ENCODE peak calls at places on chromosomes 5 and 9, in ten cellular contexts. N is foreskin keratinocyte; A is effector memory CD4-positive, alpha-beta T cell; R is heart right ventricle; T is colonic mucosa; M is A549; B is psoas muscle; Q is upper lobe of left lung; X is H1; S is ascending aorta. Y is an unnamed sample.
A peak's percentile ranks its signal among the peaks of the same experiment; 100 is the strongest.

GRCh38 chr9:110036286-110036685 is 171.7 kb downstream of the C9orf152 start:
- DNase-seq in X (no peak), N (no peak), B (no peak), T (no peak), S (no peak), M (no peak), A (no peak), Q (no peak), R (no peak), Y (no peak)

GRCh38 chr5:176183321-176184074 is 54.7 kb upstream of the SIMC1 start:
- DNase-seq in S (no peak), N (no peak), X (no peak), T (no peak), Q (no peak), B (no peak), R (no peak), M (no peak), A (no peak), Y (no peak)

GRCh38 chr9:137235424-137236237 is 4.9 kb downstream of the SLC34A3 start:
- DNase-seq in X (no peak), N (no peak), S (no peak), R (no peak), B (no peak), T (no peak), M (no peak), A (no peak), Q (peak; percentile 82), Y (no peak)

GRCh38 chr5:10246761-10247160 is 2.9 kb downstream of the ATPSCKMT start:
- DNase-seq in T (peak; percentile 49), N (no peak), M (no peak), R (no peak), X (no peak), Q (no peak), A (no peak), B (no peak), S (no peak), Y (no peak)

GRCh38 chr5:159203351-159203750 is 6.0 kb downstream of the RNF145 start:
- DNase-seq in S (no peak), T (no peak), R (no peak), X (no peak), N (no peak), M (no peak), B (no peak), A (no peak), Q (no peak), Y (no peak)

GRCh38 chr5:16933337-16933736 is 2.8 kb downstream of the MYO10 start:
- DNase-seq in N (no peak), S (no peak), B (no peak), R (no peak), X (no peak), T (no peak), M (no peak), A (no peak), Q (no peak), Y (no peak)

GRCh38 chr5:32887390-32887789 is 176.3 kb downstream of the NPR3 start:
- DNase-seq in N (no peak), M (no peak), B (no peak), X (no peak), A (no peak), T (no peak), S (no peak), R (no peak), Q (no peak), Y (no peak)

GRCh38 chr5:68529581-68529980 is 314.0 kb downstream of the PIK3R1 start:
- DNase-seq in B (no peak), M (no peak), S (no peak), N (no peak), T (no peak), R (no peak), A (no peak), Q (no peak), X (no peak), Y (no peak)

GRCh38 chr5:172558076-172558990 is 82.7 kb upstream of the NEURL1B start:
- DNase-seq in T (no peak), R (no peak), A (no peak), Q (peak; percentile 40), B (no peak), N (no peak), X (no peak), S (no peak), M (no peak), Y (no peak)
- H3K27ac ChIP-seq in T (no peak overlapping the region), R (peak overlapping the region; percentile 80), A (no peak overlapping the region), Q (no peak overlapping the region), B (no peak overlapping the region), N (no peak overlapping the region), X (no peak overlapping the region), S (no peak overlapping the region), M (no peak overlapping the region), Y (peak overlapping the region; percentile 75)

GRCh38 chr5:89230178-89230577 is 347.2 kb upstream of the MEF2C start:
- DNase-seq in B (no peak), Q (no peak), X (no peak), A (no peak), T (no peak), R (no peak), N (no peak), M (no peak), S (no peak), Y (no peak)

GRCh38 chr5:89232139-89232603 is 349.2 kb upstream of the MEF2C start:
- DNase-seq in B (no peak), A (no peak), M (no peak), T (no peak), X (no peak), N (no peak), S (no peak), R (no peak), Q (no peak), Y (no peak)

GRCh38 chr5:89229331-89230070 is 346.5 kb upstream of the MEF2C start:
- DNase-seq in B (no peak), Q (peak; percentile 11), M (no peak), T (no peak), N (no peak), R (no peak), S (no peak), X (no peak), A (no peak), Y (no peak)

GRCh38 chr5:89233462-89233861 is 350.5 kb upstream of the MEF2C start:
- DNase-seq in A (no peak), T (no peak), B (no peak), Q (no peak), S (no peak), M (no peak), R (no peak), X (no peak), N (no peak), Y (no peak)

DNA sequence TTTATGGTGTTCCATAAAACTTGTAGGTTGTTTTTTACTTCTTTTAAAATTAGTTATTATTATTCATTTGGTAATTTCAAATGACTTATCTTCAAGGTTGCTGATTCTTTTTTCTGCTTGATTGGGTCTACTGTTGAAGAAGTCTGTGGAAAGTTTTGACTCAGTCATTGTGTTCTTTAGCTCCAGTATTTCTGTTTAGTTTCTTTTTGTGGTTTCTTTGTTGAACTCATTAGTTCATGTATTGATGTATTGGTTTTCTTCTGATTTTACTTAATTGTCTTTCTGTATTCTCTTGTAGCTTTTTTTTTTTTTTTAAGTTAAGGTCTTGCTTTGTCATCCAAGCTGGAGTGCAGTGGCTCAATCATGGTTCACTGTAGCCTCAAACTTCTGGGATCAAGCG is 345.4 kb upstream of the MEF2C start:
- DNase-seq in S (no peak), X (no peak), M (no peak), R (no peak), T (no peak), B (no peak), A (no peak), Q (no peak), N (no peak), Y (no peak)
- H3K27ac ChIP-seq in S (no peak overlapping the region), X (no peak overlapping the region), M (no peak overlapping the region), R (no peak overlapping the region), T (no peak overlapping the region), B (no peak overlapping the region), A (no peak overlapping the region), Q (no peak overlapping the region), N (no peak overlapping the region), Y (no peak overlapping the region)

DNA sequence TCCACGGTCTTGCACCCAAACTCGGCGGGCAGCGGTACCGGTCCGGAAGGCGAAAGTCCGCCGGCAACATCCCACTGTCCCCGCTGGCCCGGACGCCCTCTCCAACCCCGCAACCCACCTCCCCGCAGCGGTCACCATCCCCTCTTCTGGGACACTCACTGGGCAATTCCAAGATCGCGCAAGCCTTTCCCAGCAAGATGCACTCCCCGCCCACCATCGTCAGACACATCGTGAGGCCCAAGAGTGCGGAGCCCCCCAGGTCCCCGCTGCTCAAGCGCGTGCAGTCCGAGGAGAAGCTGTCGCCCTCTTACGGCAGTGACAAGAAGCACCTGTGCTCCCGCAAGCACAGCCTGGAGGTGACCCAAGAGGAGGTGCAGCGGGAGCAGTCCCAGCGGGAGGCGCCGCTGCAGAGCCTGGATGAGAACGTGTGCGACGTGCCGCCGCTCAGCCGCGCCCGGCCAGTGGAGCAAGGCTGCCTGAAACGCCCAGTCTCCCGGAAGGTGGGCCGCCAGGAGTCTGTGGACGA is 33.3 kb downstream of the CD180 start:
- DNase-seq in M (no peak), B (no peak), S (no peak), Q (peak; percentile 76), T (no peak), X (no peak), R (no peak), A (no peak), N (no peak), Y (no peak)
- H3K27ac ChIP-seq in M (no peak overlapping the region), B (no peak overlapping the region), S (no peak overlapping the region), Q (no peak overlapping the region), T (no peak overlapping the region), X (no peak overlapping the region), R (no peak overlapping the region), A (peak overlapping the region; percentile 34), N (no peak overlapping the region), Y (no peak overlapping the region)

GRCh38 chr9:71768388-71769174 is at the start of gene CEMIP2:
- DNase-seq in X (no peak), N (peak; percentile 92), S (peak; percentile 44), Q (peak; percentile 98), T (peak; percentile 91), R (peak; percentile 91), A (peak; percentile 82), B (peak; percentile 89), M (peak; percentile 60), Y (peak; percentile 75)

GRCh38 chr9:71765693-71766092 is 2.6 kb downstream of the CEMIP2 start:
- DNase-seq in N (peak; percentile 80), T (peak; percentile 26), S (no peak), X (no peak), Q (no peak), R (no peak), A (no peak), B (no peak), M (no peak), Y (no peak)

GRCh38 chr9:71766663-71767062 is 1.6 kb downstream of the CEMIP2 start:
- DNase-seq in S (no peak), Q (no peak), N (no peak), A (no peak), B (no peak), X (no peak), T (no peak), R (no peak), M (no peak), Y (no peak)

GRCh38 chr9:71769175-71770165 is 1.2 kb upstream of the CEMIP2 start:
- DNase-seq in B (peak; percentile 86), X (no peak), T (peak; percentile 90), N (peak; percentile 62), A (peak; percentile 71), Q (peak; percentile 96), S (peak; percentile 65), R (peak; percentile 86), M (peak; percentile 49), Y (no peak)

DNA sequence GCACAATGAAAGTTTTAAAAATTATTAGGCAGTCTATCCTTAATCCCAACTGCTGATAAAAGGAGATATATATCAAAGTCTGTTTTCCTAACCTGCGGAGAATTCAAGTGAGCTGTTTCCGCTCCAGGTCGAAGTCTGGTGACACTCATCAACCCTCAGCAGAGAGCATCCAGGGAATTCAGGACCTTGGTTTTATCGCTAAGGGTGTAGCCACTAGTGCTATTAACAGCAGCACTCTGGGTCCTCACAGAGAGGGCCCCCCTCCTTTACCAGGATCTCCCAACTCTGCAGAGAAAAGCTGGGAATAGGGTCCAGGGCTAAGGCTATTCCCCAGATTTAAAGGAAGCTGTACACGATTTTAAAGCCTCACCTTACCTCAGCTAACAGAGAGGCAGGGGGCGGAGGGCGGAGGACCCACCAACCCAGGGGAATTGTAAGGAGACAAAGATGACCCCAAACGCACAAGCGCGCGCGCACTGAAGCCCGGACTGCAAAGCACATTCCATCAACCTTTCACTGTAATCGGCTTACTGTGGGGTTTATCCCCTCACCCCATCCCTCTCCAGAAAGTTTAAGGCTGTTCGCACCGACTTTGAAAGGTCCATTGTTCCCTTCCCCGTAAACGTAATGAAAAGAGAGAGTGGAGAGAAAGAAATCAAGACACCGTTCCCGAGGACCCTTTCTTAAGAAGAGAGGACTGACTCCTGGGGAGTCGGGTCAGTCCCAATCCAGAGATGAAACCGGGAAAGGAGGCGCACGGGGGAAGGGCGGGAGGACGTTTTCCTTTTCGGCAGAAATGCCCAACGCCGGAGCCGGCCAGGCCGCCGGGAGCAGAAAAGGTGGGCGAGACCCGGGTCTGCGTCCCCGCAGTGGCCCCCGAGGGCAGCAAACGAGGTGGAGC is 642 bp downstream of the CEMIP2 start:
- DNase-seq in B (peak; percentile 21), S (no peak), X (no peak), N (peak; percentile 40), Q (peak; percentile 46), T (peak; percentile 54), R (peak; percentile 15), A (no peak), M (no peak), Y (no peak)
- H3K27ac ChIP-seq in B (peak overlapping the region; percentile 94), S (peak overlapping the region; percentile 99), X (peak overlapping the region; percentile 83), N (peak overlapping the region; percentile 100), Q (peak overlapping the region; percentile 99), T (peak overlapping the region; percentile 98), R (peak overlapping the region; percentile 97), A (peak overlapping the region; percentile 92), M (peak overlapping the region; percentile 97), Y (peak overlapping the region; percentile 85)